ENCODE peak calls at places on chromosomes 1 and 21, in four cellular contexts. L is T-helper 1 cell, J is PC-9, A is SW 1271. Y is an unnamed sample.

GRCh38 chr1:1118893-1119220 is 3.0 kb upstream of the C1orf159 start:
- DNase-seq in A (no peak), J (no peak), L (no peak), Y (no peak)

GRCh38 chr1:30304080-30304479 is 419.3 kb downstream of the MATN1 start:
- DNase-seq in A (no peak), J (no peak), L (no peak), Y (no peak)

GRCh38 chr1:213244664-213245091 is 193.6 kb downstream of the RPS6KC1 start:
- DNase-seq in J (peak; percentile 11), A (peak; percentile 34), L (peak; percentile 2), Y (peak; percentile 72)

GRCh38 chr1:206664740-206665139 is 20.0 kb upstream of the MAPKAPK2 start:
- DNase-seq in L (no peak), A (no peak), J (no peak), Y (no peak)

GRCh38 chr1:3349161-3349967 is 105.1 kb upstream of the ARHGEF16 start:
- DNase-seq in A (no peak), J (peak; percentile 47), L (no peak), Y (no peak)

GRCh38 chr1:53578358-53578757 is 119.2 kb downstream of the DMRTB1 start:
- DNase-seq in L (no peak), J (no peak), A (no peak), Y (no peak)

GRCh38 chr1:1422465-1423244 is 1.6 kb upstream of the ANKRD65 start:
- DNase-seq in A (no peak), J (peak; percentile 74), L (no peak), Y (peak; percentile 95)

GRCh38 chr1:217331698-217332097 is 299.2 kb downstream of the GPATCH2 start:
- DNase-seq in L (no peak), J (no peak), A (no peak), Y (no peak)

GRCh38 chr1:91768786-91769697 is 116.9 kb downstream of the TGFBR3 start:
- DNase-seq in L (no peak), J (peak; percentile 5), A (no peak), Y (peak; percentile 46)

GRCh38 chr21:32022141-32022540 is 149.3 kb downstream of the HUNK start:
- DNase-seq in A (no peak), L (no peak), J (no peak), Y (no peak)

GRCh38 chr1:35598895-35599294 is 25.8 kb downstream of the TFAP2E start:
- DNase-seq in L (no peak), A (no peak), J (no peak), Y (no peak)

GRCh38 chr1:21082078-21082477 is 94.6 kb downstream of the EIF4G3 start:
- DNase-seq in L (no peak), J (no peak), A (no peak), Y (no peak)

GRCh38 chr1:217311766-217312165 is 319.1 kb downstream of the GPATCH2 start:
- DNase-seq in A (no peak), J (no peak), L (no peak), Y (no peak)

GRCh38 chr1:231828182-231828920 is 201.8 kb downstream of the DISC1 start:
- DNase-seq in L (no peak), A (peak; percentile 80), J (peak; percentile 71), Y (no peak)

GRCh38 chr1:10374442-10374860 is 24.4 kb upstream of the PGD start:
- DNase-seq in J (no peak), A (no peak), L (no peak), Y (no peak)

GRCh38 chr1:183911285-183911684 is 106.4 kb downstream of the RGL1 start:
- DNase-seq in J (no peak), A (no peak), L (no peak), Y (no peak)

GRCh38 chr1:184533915-184534314 is 147.1 kb downstream of the C1orf21 start:
- DNase-seq in A (no peak), J (no peak), L (no peak), Y (no peak)

GRCh38 chr1:19582318-19582717 is 61.8 kb upstream of the NBL1 start:
- DNase-seq in A (peak; percentile 3), J (peak; percentile 57), L (peak; percentile 69), Y (peak; percentile 78)

GRCh38 chr1:89331890-89332289 is 32.0 kb upstream of the GBP6 start:
- DNase-seq in J (no peak), A (no peak), L (no peak), Y (no peak)

GRCh38 chr1:15826810-15827507 is 19.5 kb upstream of the UQCRHL start:
- DNase-seq in J (no peak), A (no peak), L (no peak), Y (no peak)

GRCh38 chr1:224294775-224295174 is 35.2 kb downstream of the NVL start:
- DNase-seq in J (no peak), A (no peak), L (no peak), Y (no peak)

GRCh38 chr1:205248793-205249601 is 21.3 kb downstream of the TMCC2 start:
- DNase-seq in L (no peak), A (no peak), J (no peak), Y (no peak)

GRCh38 chr1:94676686-94677085 is 135.1 kb upstream of the F3 start:
- DNase-seq in L (no peak), A (no peak), J (no peak), Y (no peak)

GRCh38 chr1:57363165-57363564 is 60.7 kb downstream of the DAB1 start:
- DNase-seq in J (no peak), L (no peak), A (no peak), Y (no peak)

GRCh38 chr1:83006271-83006670 is 992.7 kb downstream of the TTLL7 start:
- DNase-seq in L (no peak), J (no peak), A (no peak), Y (no peak)

GRCh38 chr1:228379165-228379460 is 27.5 kb downstream of the TRIM11 start:
- DNase-seq in L (no peak), A (no peak), J (peak; percentile 58), Y (no peak)

GRCh38 chr1:240466509-240466908 is 145.4 kb downstream of the GREM2 start:
- DNase-seq in L (no peak), J (no peak), A (no peak), Y (no peak)

GRCh38 chr1:201870397-201870796 is 18.3 kb upstream of the SHISA4 start:
- DNase-seq in A (no peak), L (no peak), J (no peak), Y (no peak)

GRCh38 chr21:15029077-15029476 is 35.7 kb downstream of the NRIP1 start:
- DNase-seq in J (no peak), L (no peak), A (no peak), Y (no peak)

GRCh38 chr21:42568834-42569731 is 55.4 kb downstream of the SLC37A1 start:
- DNase-seq in A (no peak), J (no peak), L (no peak), Y (no peak)

GRCh38 chr1:39104158-39105060 is 78.3 kb downstream of the NDUFS5 start:
- DNase-seq in A (no peak), L (no peak), J (no peak), Y (peak; percentile 52)

GRCh38 chr1:204466416-204467405 is 27.9 kb downstream of the PIK3C2B start:
- DNase-seq in A (no peak), J (no peak), L (no peak), Y (no peak)

GRCh38 chr1:36400825-36401601 is 3.3 kb upstream of the LSM10 start:
- DNase-seq in A (no peak), J (no peak), L (no peak), Y (peak; percentile 86)

GRCh38 chr21:35254006-35254751 is 205.1 kb upstream of the RUNX1 start:
- DNase-seq in L (no peak), J (no peak), A (no peak), Y (peak; percentile 18)

GRCh38 chr1:222392571-222392970 is 155.3 kb downstream of the HHIPL2 start:
- DNase-seq in L (no peak), J (no peak), A (no peak), Y (no peak)